ENCODE peak calls at places on chromosomes 2 and 18, in eight cellular contexts. P, C, Z, J, V, N, O and H are unnamed samples.
A peak's percentile ranks its signal among the peaks of the same experiment; 100 is the strongest.

GRCh38 chr2:3169106-3169870 is 208.3 kb downstream of the EIPR1 start:
- DNase-seq in O (no peak), P (no peak), N (no peak), V (peak; percentile 21), J (no peak), C (peak; percentile 56), Z (no peak), H (no peak)

GRCh38 chr2:239279508-239280295 is 121.1 kb downstream of the HDAC4 start:
- DNase-seq in V (no peak), P (no peak), N (no peak), C (no peak), Z (no peak), J (no peak), O (no peak), H (no peak)

GRCh38 chr18:10122116-10122515 is 208.3 kb downstream of the VAPA start:
- DNase-seq in J (no peak), P (no peak), N (peak; percentile 79), C (peak; percentile 79), Z (no peak), O (no peak), V (peak; percentile 75), H (no peak)

GRCh38 chr18:6044773-6045172 is 149.5 kb upstream of the TMEM200C start:
- DNase-seq in O (no peak), Z (no peak), P (no peak), N (no peak), V (no peak), C (no peak), J (no peak), H (no peak)

GRCh38 chr18:59818769-59819168 is 81.0 kb upstream of the PMAIP1 start:
- DNase-seq in N (no peak), C (no peak), J (no peak), P (no peak), O (no peak), V (no peak), Z (no peak), H (no peak)

GRCh38 chr2:224372624-224373023 is 29.3 kb downstream of the FAM124B start:
- DNase-seq in C (no peak), P (no peak), V (no peak), J (no peak), Z (no peak), O (no peak), N (no peak), H (no peak)

GRCh38 chr2:55283083-55283482 is 14.1 kb upstream of the MTIF2 start:
- DNase-seq in C (no peak), J (no peak), P (no peak), N (no peak), O (no peak), V (no peak), Z (no peak), H (no peak)

GRCh38 chr2:50956886-50957285 is 75.0 kb downstream of the NRXN1 start:
- DNase-seq in J (no peak), P (no peak), V (no peak), C (peak; percentile 2), O (no peak), Z (no peak), N (no peak), H (no peak)

GRCh38 chr2:204984421-204984925 is 439.2 kb downstream of the PARD3B start:
- DNase-seq in O (no peak), J (no peak), V (peak; percentile 10), P (no peak), C (no peak), Z (no peak), N (no peak), H (no peak)

GRCh38 chr2:238299803-238300202 is 11.4 kb upstream of the PER2 start:
- DNase-seq in P (peak; percentile 35), N (no peak), J (no peak), Z (no peak), C (no peak), V (no peak), O (peak; percentile 45), H (no peak)

GRCh38 chr2:184654945-184655344 is 56.6 kb downstream of the ZNF804A start:
- DNase-seq in J (no peak), O (no peak), C (peak; percentile 22), Z (no peak), V (no peak), P (no peak), N (no peak), H (no peak)

GRCh38 chr2:53520630-53520940 is 247.0 kb upstream of the CHAC2 start:
- DNase-seq in P (no peak), V (no peak), J (no peak), O (no peak), Z (no peak), N (no peak), C (no peak), H (no peak)

GRCh38 chr18:26181343-26181826 is 44.9 kb upstream of the TAF4B start:
- DNase-seq in P (no peak), O (no peak), J (no peak), V (no peak), C (no peak), Z (no peak), N (no peak), H (peak; percentile 51)

GRCh38 chr2:136297312-136297711 is 179.4 kb upstream of the CXCR4 start:
- DNase-seq in P (no peak), J (no peak), C (no peak), O (no peak), N (no peak), V (no peak), Z (no peak), H (no peak)

GRCh38 chr2:156672569-156673270 is 236.5 kb downstream of the GPD2 start:
- DNase-seq in N (no peak), O (no peak), P (no peak), Z (no peak), J (no peak), V (no peak), C (no peak), H (no peak)

GRCh38 chr18:44699571-44700261 is 19.0 kb downstream of the SETBP1 start:
- DNase-seq in N (no peak), V (no peak), J (no peak), P (no peak), O (no peak), Z (no peak), C (no peak), H (no peak)

GRCh38 chr2:196516541-196516940 is 123.0 kb upstream of the CCDC150 start:
- DNase-seq in C (no peak), O (no peak), P (no peak), Z (no peak), J (no peak), N (no peak), V (no peak), H (no peak)

GRCh38 chr2:106160786-106161261 is 33.3 kb downstream of the UXS1 start:
- DNase-seq in C (no peak), V (no peak), P (no peak), O (peak; percentile 53), J (no peak), N (no peak), Z (no peak), H (no peak)

GRCh38 chr18:79405019-79405780 is 9.5 kb downstream of the NFATC1 start:
- DNase-seq in P (no peak), J (no peak), N (no peak), O (no peak), Z (no peak), C (no peak), V (no peak), H (no peak)

GRCh38 chr18:76496200-76496890 is 1.3 kb upstream of the ZNF516 start:
- DNase-seq in V (no peak), P (peak; percentile 47), Z (peak; percentile 29), O (peak; percentile 68), C (peak; percentile 69), J (peak; percentile 33), N (peak; percentile 34), H (no peak)

GRCh38 chr18:5238371-5238758 is 41.3 kb upstream of the AKAIN1 start:
- DNase-seq in C (no peak), J (peak; percentile 47), Z (peak; percentile 36), O (peak; percentile 45), N (no peak), P (peak; percentile 27), V (no peak), H (no peak)

GRCh38 chr2:46535360-46535759 is 56.0 kb downstream of the TMEM247 start:
- DNase-seq in V (no peak), O (no peak), J (peak; percentile 37), N (no peak), C (no peak), Z (no peak), P (no peak), H (peak; percentile 96)

GRCh38 chr18:10299686-10300085 is 154.7 kb upstream of the APCDD1 start:
- DNase-seq in Z (peak; percentile 14), J (no peak), O (no peak), N (no peak), P (no peak), C (peak; percentile 11), V (no peak), H (no peak)

GRCh38 chr2:178306351-178307073 is 112.2 kb downstream of the OSBPL6 start:
- DNase-seq in V (peak; percentile 26), P (peak; percentile 62), C (peak; percentile 14), Z (no peak), O (peak; percentile 62), J (peak; percentile 58), N (peak; percentile 64), H (peak; percentile 31)

GRCh38 chr2:168137510-168138180 is 109.8 kb downstream of the STK39 start:
- DNase-seq in O (no peak), Z (no peak), V (no peak), J (no peak), P (no peak), N (peak; percentile 34), C (no peak), H (no peak)

GRCh38 chr2:64485961-64486360 is 32.0 kb downstream of the LGALSL start:
- DNase-seq in C (no peak), Z (no peak), V (no peak), P (peak; percentile 12), N (peak; percentile 45), J (no peak), O (no peak), H (no peak)

GRCh38 chr18:54696616-54697293 is 105.7 kb downstream of the DYNAP start:
- DNase-seq in J (no peak), Z (no peak), N (no peak), C (no peak), P (no peak), V (no peak), O (no peak), H (no peak)

GRCh38 chr2:149038442-149039212 is at the start of gene LYPD6B:
- DNase-seq in J (peak; percentile 68), Z (no peak), N (no peak), O (no peak), V (no peak), P (no peak), C (no peak), H (no peak)

GRCh38 chr2:144414324-144414845 is 105.5 kb downstream of the ZEB2 start:
- DNase-seq in V (peak; percentile 82), N (no peak), P (peak; percentile 47), J (peak; percentile 14), Z (no peak), O (no peak), C (peak; percentile 90), H (no peak)

GRCh38 chr2:185279999-185280398 is 458.6 kb upstream of the FSIP2 start:
- DNase-seq in J (peak; percentile 3), N (no peak), O (peak; percentile 30), Z (no peak), C (peak; percentile 30), V (peak; percentile 11), P (peak; percentile 3), H (no peak)

GRCh38 chr2:101388232-101388631 is 929 bp upstream of the CREG2 start:
- DNase-seq in O (peak; percentile 40), J (no peak), P (peak; percentile 25), V (peak; percentile 84), Z (no peak), C (peak; percentile 40), N (no peak), H (no peak)

GRCh38 chr2:217909156-217909820 is 93.5 kb downstream of the TNS1 start:
- DNase-seq in P (no peak), J (no peak), C (no peak), V (no peak), N (no peak), Z (no peak), O (no peak), H (no peak)

GRCh38 chr18:56168049-56168781 is 470.2 kb downstream of the TXNL1 start:
- DNase-seq in C (peak; percentile 82), P (peak; percentile 15), Z (no peak), N (no peak), J (no peak), O (no peak), V (peak; percentile 70), H (no peak)

GRCh38 chr2:220452561-220452960 is 825.1 kb downstream of the SLC4A3 start:
- DNase-seq in J (no peak), N (no peak), V (no peak), Z (no peak), C (no peak), O (no peak), P (no peak), H (no peak)